ENCODE peak calls at places on chromosomes 16 and 17, in four cellular contexts. Y is K562, S is GM12878, B is HepG2. M is an unnamed sample.

GRCh38 chr16:84481051-84481735 is 23.3 kb downstream of the MEAK7 start:
- DNase-seq in B (no peak), Y (no peak), S (no peak), M (peak)

GRCh38 chr16:35302859-35303258 is 1843.4 kb downstream of the TP53TG3F start:
- DNase-seq in Y (no peak), S (no peak), B (no peak), M (no peak)

GRCh38 chr17:78734841-78735641 is 47.0 kb downstream of the CYTH1 start:
- DNase-seq in B (peak), S (no peak), Y (peak), M (no peak)

GRCh38 chr17:16940116-16940881 is 31.6 kb downstream of the TNFRSF13B start:
- DNase-seq in Y (no peak), S (no peak), B (no peak), M (peak)

GRCh38 chr17:49106366-49107210 is 26.0 kb upstream of the B4GALNT2 start:
- DNase-seq in S (no peak), B (peak), Y (peak), M (no peak)

GRCh38 chr17:76076765-76077581 is 2.0 kb upstream of the ZACN start:
- DNase-seq in Y (no peak), B (no peak), S (no peak), M (peak)

GRCh38 chr17:59154335-59154720 is 658 bp downstream of the SKA2 start:
- DNase-seq in Y (peak), B (peak), S (no peak), M (peak)

GRCh38 chr17:55722742-55723487 is at the start of gene TMEM100:
- DNase-seq in Y (peak), S (no peak), B (no peak), M (no peak)

GRCh38 chr17:74767111-74767516 is 9.0 kb downstream of the NAT9 start:
- DNase-seq in S (no peak), Y (no peak), B (no peak), M (no peak)

GRCh38 chr16:2486645-2487516 is 12.0 kb downstream of the TBC1D24 start:
- DNase-seq in B (no peak), Y (no peak), S (peak), M (no peak)

GRCh38 chr17:43601280-43602050 is 55.3 kb upstream of the ETV4 start:
- DNase-seq in B (no peak), S (no peak), Y (no peak), M (no peak)

GRCh38 chr16:67269766-67270165 is 9.6 kb upstream of the PLEKHG4 start:
- DNase-seq in B (no peak), S (no peak), Y (peak), M (no peak)

GRCh38 chr16:67270931-67271338 is 8.4 kb upstream of the PLEKHG4 start:
- DNase-seq in S (no peak), Y (no peak), B (no peak), M (no peak)

GRCh38 chr16:67271446-67271845 is 7.9 kb upstream of the PLEKHG4 start:
- DNase-seq in B (no peak), S (no peak), Y (no peak), M (no peak)

GRCh38 chr16:67265834-67266233 is 13.5 kb upstream of the PLEKHG4 start:
- DNase-seq in Y (no peak), S (no peak), B (no peak), M (no peak)

DNA sequence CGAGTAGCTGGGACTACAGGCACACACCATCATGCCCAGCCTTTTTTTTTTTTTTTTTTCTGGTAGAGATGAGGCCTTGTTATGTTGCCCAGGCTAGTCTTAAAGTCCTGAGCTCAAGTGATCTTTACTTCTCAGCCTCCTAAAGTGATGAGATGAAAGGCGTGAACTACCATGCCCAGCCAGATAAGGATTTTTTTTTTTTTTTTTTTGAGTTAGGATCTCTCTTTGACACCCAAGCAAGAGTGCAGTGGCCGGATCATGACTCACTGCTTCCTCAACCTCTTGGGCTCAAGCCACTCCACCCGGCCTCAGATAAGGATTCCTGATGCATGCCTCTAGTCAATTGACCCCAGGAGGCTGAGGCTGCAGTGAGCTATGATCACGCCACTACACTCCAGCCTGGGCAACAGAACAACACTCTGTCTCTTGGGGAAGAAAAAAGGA is 11.2 kb upstream of the PLEKHG4 start:
- DNase-seq in S (no peak), Y (peak), B (peak), M (no peak)
- TF ChIP-seq ETV6 in S (no peak), Y (no peak), B (no peak), M (no peak)

GRCh38 chr16:80174416-80174815 is 366.4 kb upstream of the DYNLRB2 start:
- DNase-seq in B (peak), S (no peak), Y (no peak), M (no peak)
- TF ChIP-seq ETV6 in B (no peak), S (no peak), Y (no peak), M (no peak)

GRCh38 chr16:49856741-49857330 is 924 bp upstream of the ZNF423 start:
- DNase-seq in B (peak), Y (peak), S (no peak), M (peak)

GRCh38 chr16:49860593-49860992 is 4.7 kb upstream of the ZNF423 start:
- DNase-seq in S (no peak), B (no peak), Y (no peak), M (no peak)

GRCh38 chr16:49857423-49858181 is 1.7 kb upstream of the ZNF423 start:
- DNase-seq in B (peak), Y (peak), S (no peak), M (peak)

GRCh38 chr16:49859139-49859947 is 3.4 kb upstream of the ZNF423 start:
- DNase-seq in Y (peak), S (no peak), B (no peak), M (peak)

GRCh38 chr16:49858200-49859129 is 2.6 kb upstream of the ZNF423 start:
- DNase-seq in B (no peak), Y (no peak), S (no peak), M (peak)
- TF ChIP-seq ETV6 in B (no peak), Y (no peak), S (no peak), M (peak)

GRCh38 chr16:80323187-80323807 is 217.5 kb upstream of the DYNLRB2 start:
- DNase-seq in Y (no peak), B (no peak), S (no peak), M (no peak)

GRCh38 chr16:80314042-80314441 is 226.8 kb upstream of the DYNLRB2 start:
- DNase-seq in S (no peak), Y (no peak), B (no peak), M (no peak)

GRCh38 chr16:80319181-80319580 is 221.6 kb upstream of the DYNLRB2 start:
- DNase-seq in Y (no peak), S (no peak), B (no peak), M (no peak)

GRCh38 chr16:80318107-80318506 is 222.7 kb upstream of the DYNLRB2 start:
- DNase-seq in Y (no peak), B (no peak), S (no peak), M (no peak)

DNA sequence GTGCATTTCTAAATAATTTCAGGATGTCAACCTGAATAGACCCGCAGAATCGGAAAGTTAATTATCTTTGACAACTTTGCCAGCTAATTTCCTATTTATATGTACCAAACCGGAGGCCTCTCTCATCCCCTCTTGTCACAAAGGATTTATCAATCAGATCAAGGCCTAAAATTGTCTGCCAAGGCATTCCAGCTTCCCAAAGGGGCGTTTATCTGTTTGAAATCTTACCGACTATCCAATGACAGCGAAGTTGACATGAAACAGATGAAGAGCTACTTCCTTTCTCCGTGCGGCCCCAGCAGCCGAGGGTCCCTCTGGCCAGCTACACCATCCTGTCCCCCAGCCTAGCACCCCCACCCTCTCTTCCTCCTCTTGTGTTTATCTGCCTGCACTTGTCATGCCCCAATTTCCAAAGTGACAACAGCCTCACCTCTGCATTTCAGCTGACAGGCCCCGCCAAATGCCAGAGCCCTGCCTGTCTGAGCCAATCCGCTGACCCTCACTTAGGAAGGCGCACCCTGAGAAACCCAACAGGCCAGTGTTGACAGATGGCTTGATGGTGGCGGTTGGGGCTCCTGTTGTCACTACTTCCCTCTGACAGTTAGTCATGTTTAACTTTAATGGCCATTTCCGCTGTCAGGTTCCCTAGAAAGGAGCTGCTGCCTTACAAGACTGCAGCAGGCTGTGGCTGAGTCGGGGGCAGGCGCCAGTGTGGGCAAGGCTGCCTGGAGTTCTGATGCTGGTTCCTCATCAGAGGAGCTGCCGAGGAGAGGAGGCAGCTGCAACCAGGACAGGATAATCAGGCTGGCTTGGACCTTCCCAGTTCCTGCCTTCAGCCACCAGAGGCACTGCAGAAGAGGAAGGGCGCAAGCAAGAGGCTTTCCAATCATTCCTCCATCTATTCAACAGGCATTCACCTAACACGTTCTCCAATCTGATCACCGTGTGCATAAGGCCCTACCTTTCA is 223.4 kb upstream of the DYNLRB2 start:
- DNase-seq in S (no peak), B (peak), Y (peak), M (peak)
- TF ChIP-seq ETV6 in S (no peak), B (no peak), Y (no peak), M (no peak)

GRCh38 chr16:57372372-57373116 is at the start of gene CX3CL1:
- DNase-seq in Y (no peak), B (peak), S (no peak), M (peak)

GRCh38 chr16:57373117-57373947 is 1.0 kb downstream of the CX3CL1 start:
- DNase-seq in S (no peak), B (peak), Y (no peak), M (no peak)

GRCh38 chr16:57376313-57376818 is 4.1 kb downstream of the CX3CL1 start:
- DNase-seq in S (no peak), B (no peak), Y (no peak), M (no peak)

GRCh38 chr16:57371494-57372371 is 557 bp upstream of the CX3CL1 start:
- DNase-seq in S (no peak), B (no peak), Y (no peak), M (no peak)

GRCh38 chr16:57374067-57374534 is 1.8 kb downstream of the CX3CL1 start:
- DNase-seq in S (no peak), Y (no peak), B (no peak), M (no peak)
- TF ChIP-seq ETV6 in S (no peak), Y (no peak), B (no peak), M (no peak)

DNA sequence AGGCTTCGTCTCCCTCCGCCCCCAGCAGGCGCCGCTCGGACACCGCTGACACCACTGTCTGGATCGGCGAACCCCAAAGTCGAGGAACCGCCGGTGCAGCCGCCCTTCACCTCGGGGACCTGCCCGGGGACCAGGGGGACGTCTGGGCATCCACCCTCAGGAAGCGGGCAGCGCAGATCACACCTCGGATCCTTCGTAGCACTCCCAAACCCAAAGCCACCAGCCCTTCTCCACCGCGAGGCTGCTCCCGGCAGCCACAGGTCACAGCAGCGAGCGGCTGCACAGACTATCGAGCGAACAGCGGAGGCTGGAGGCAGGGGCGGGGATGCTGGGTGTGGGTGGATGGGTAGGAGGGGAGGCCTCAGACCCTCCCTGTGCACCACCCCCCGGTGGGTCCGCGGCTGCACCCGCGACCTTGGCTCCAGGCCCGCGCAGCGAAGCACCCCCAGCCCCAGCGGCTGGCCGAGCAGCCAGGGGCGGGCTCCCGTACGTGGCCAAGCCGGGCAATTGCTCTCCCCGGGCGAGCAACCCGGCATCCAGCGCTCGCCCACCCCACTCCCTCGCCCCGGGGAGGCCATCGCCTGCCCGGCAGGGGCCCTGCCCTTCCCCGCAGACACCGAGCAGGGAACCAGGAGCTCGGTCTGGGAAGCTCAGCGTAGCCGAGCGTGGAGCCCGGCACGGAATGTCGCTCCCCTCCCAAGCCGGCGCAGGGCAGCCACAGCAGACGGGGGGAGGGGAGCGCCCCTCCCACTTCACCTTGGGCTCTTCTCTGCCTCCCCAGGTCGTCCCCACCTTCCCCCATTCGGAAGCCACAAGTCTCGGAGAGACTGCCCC is 1.0 kb downstream of the SDK2 start:
- DNase-seq in B (no peak), Y (no peak), S (no peak), M (peak)
- TF ChIP-seq ETV6 in B (no peak), Y (no peak), S (no peak), M (no peak)

GRCh38 chr17:73508931-73509605 is 135.2 kb downstream of the SDK2 start:
- DNase-seq in S (no peak), B (no peak), Y (no peak), M (no peak)
- TF ChIP-seq ETV6 in S (no peak), B (no peak), Y (no peak), M (no peak)